ENCODE peak calls at places on chromosomes 5 and 9, in seven cellular contexts. R, H, L, Z, Y, N and M are unnamed samples. For H3K4me1, the result is how much of the 10 kb centered on the place peaks cover.

GRCh38 chr9:130188860-130189481 is 16.8 kb downstream of the NCS1 start:
- DNase-seq in Y (no peak), R (no peak), Z (no peak), N (no peak), H (no peak), L (no peak), M (no peak)

GRCh38 chr5:31273631-31274378 is 80.3 kb downstream of the CDH6 start:
- DNase-seq in L (no peak), Z (no peak), R (no peak), H (no peak), Y (no peak), N (peak), M (no peak)

GRCh38 chr9:111728143-111728542 is 66.6 kb downstream of the SHOC1 start:
- DNase-seq in N (no peak), H (no peak), Y (no peak), Z (no peak), L (no peak), R (no peak), M (no peak)

GRCh38 chr5:179803651-179804598 is 2.7 kb downstream of the MGAT4B start:
- DNase-seq in H (no peak), R (no peak), L (no peak), N (peak), Z (no peak), Y (peak), M (peak)

GRCh38 chr9:99144966-99145365 is 40.1 kb downstream of the TGFBR1 start:
- DNase-seq in R (no peak), H (no peak), Z (no peak), L (no peak), N (no peak), Y (no peak), M (no peak)

GRCh38 chr9:95508968-95509850 is 7.6 kb downstream of the PTCH1 start:
- DNase-seq in H (peak), L (peak), R (peak), N (peak), Z (peak), Y (peak), M (peak)

GRCh38 chr5:37975531-37975930 is 135.7 kb upstream of the GDNF start:
- DNase-seq in H (no peak), Y (no peak), N (no peak), L (no peak), Z (no peak), R (no peak), M (no peak)

GRCh38 chr9:133759146-133759900 is 21.2 kb upstream of the SARDH start:
- DNase-seq in Z (peak), H (no peak), N (no peak), R (no peak), Y (no peak), L (no peak), M (peak)

GRCh38 chr9:36878986-36879982 is 154.8 kb downstream of the PAX5 start:
- DNase-seq in N (no peak), Z (no peak), Y (no peak), R (no peak), H (no peak), L (no peak), M (no peak)

GRCh38 chr5:148011407-148012124 is 52.2 kb upstream of the SPINK5 start:
- DNase-seq in Y (peak), R (no peak), Z (no peak), L (no peak), H (no peak), N (no peak), M (no peak)

GRCh38 chr9:116643691-116644090 is 43.4 kb upstream of the TRIM32 start:
- DNase-seq in Y (peak), L (no peak), H (no peak), R (no peak), Z (no peak), N (no peak), M (no peak)

GRCh38 chr5:154309361-154309725 is 118.8 kb downstream of the GALNT10 start:
- DNase-seq in N (no peak), Z (no peak), L (no peak), Y (peak), R (peak), H (no peak), M (no peak)

GRCh38 chr5:37111426-37112382 is 137.5 kb downstream of the CPLANE1 start:
- DNase-seq in R (no peak), Y (no peak), L (no peak), N (peak), Z (no peak), H (no peak), M (no peak)

GRCh38 chr9:80842976-80843506 is 846.3 kb downstream of the TLE1 start:
- DNase-seq in N (no peak), H (no peak), L (no peak), Y (no peak), Z (no peak), R (no peak), M (no peak)

GRCh38 chr5:12460493-12461261 is 556.4 kb upstream of the CTNND2 start:
- DNase-seq in N (no peak), R (no peak), Z (no peak), Y (peak), L (no peak), H (no peak), M (no peak)

GRCh38 chr5:16564468-16564867 is 52.3 kb downstream of the RETREG1 start:
- DNase-seq in Z (no peak), L (no peak), N (no peak), R (no peak), Y (no peak), H (no peak), M (no peak)

GRCh38 chr5:4859489-4860211 is 280.5 kb upstream of the ADAMTS16 start:
- DNase-seq in L (no peak), R (no peak), H (no peak), Z (no peak), N (no peak), Y (no peak), M (no peak)

GRCh38 chr5:145856285-145856818 is 16.5 kb downstream of the GRXCR2 start:
- DNase-seq in R (no peak), H (peak), Z (peak), L (no peak), Y (peak), N (no peak), M (peak)

GRCh38 chr9:1726993-1727759 is 288.0 kb upstream of the SMARCA2 start:
- DNase-seq in R (no peak), L (no peak), Y (peak), N (peak), Z (no peak), H (no peak), M (no peak)

GRCh38 chr9:36843964-36844363 is 190.1 kb downstream of the PAX5 start:
- DNase-seq in Y (no peak), R (no peak), Z (no peak), H (no peak), N (no peak), L (no peak), M (no peak)

GRCh38 chr9:119451426-119451825 is 82.2 kb upstream of the BRINP1 start:
- DNase-seq in L (no peak), N (no peak), H (no peak), R (no peak), Y (no peak), Z (no peak), M (no peak)

GRCh38 chr9:13088734-13089427 is 190.6 kb downstream of the MPDZ start:
- DNase-seq in N (peak), Z (no peak), R (peak), H (no peak), Y (peak), L (no peak), M (peak)

GRCh38 chr9:4833781-4834560 is 41.2 kb downstream of the RCL1 start:
- DNase-seq in R (no peak), Z (no peak), L (no peak), N (no peak), H (peak), Y (peak), M (no peak)

GRCh38 chr5:154317916-154318315 is 127.4 kb downstream of the GALNT10 start:
- DNase-seq in Y (no peak), R (no peak), H (no peak), Z (no peak), L (no peak), N (no peak), M (no peak)

GRCh38 chr5:41763096-41763495 is 107.1 kb downstream of the OXCT1 start:
- DNase-seq in N (no peak), H (no peak), Z (no peak), L (no peak), Y (peak), R (no peak), M (no peak)

GRCh38 chr5:95029569-95030366 is 255.1 kb downstream of the MCTP1 start:
- DNase-seq in Y (no peak), L (no peak), N (no peak), H (no peak), R (no peak), Z (no peak), M (no peak)

GRCh38 chr9:111074395-111074794 is 36.1 kb upstream of the LPAR1 start:
- DNase-seq in L (no peak), Z (no peak), Y (no peak), N (no peak), H (no peak), R (no peak), M (no peak)

GRCh38 chr5:88692979-88693932 is 189.7 kb downstream of the MEF2C start:
- DNase-seq in Z (no peak), Y (no peak), L (no peak), H (no peak), R (no peak), N (no peak), M (no peak)

GRCh38 chr5:104385901-104386300 is 823.3 kb upstream of the NUDT12 start:
- DNase-seq in N (no peak), R (peak), Z (no peak), Y (no peak), L (no peak), H (no peak), M (no peak)

GRCh38 chr9:93124793-93125192 is 9.3 kb downstream of the NINJ1 start:
- DNase-seq in Z (no peak), Y (no peak), L (no peak), N (no peak), H (peak), R (no peak), M (peak)

GRCh38 chr5:16597946-16598694 is 18.7 kb downstream of the RETREG1 start:
- DNase-seq in L (no peak), Y (no peak), N (no peak), Z (no peak), R (no peak), H (no peak), M (no peak)

GRCh38 chr5:123098767-123099513 is 9.9 kb downstream of the PRDM6 start:
- DNase-seq in Y (no peak), Z (no peak), R (peak), L (no peak), N (no peak), H (no peak), M (no peak)

GRCh38 chr9:75876999-75877647 is 13.3 kb upstream of the PCSK5 start:
- DNase-seq in L (no peak), Y (no peak), H (no peak), Z (no peak), N (no peak), R (no peak), M (no peak)

GRCh38 chr5:59956130-59956773 is 62.7 kb upstream of the PDE4D start:
- DNase-seq in N (no peak), H (no peak), Z (no peak), R (no peak), L (no peak), Y (no peak), M (no peak)

GRCh38 chr9:33816327-33817252 is at the start of gene UBE2R2:
- DNase-seq in Z (peak), H (peak), L (peak), N (peak), Y (peak), R (peak), M (peak)

GRCh38 chr9:33815781-33816180 is 1.2 kb upstream of the UBE2R2 start:
- DNase-seq in R (no peak), Z (no peak), N (no peak), L (no peak), Y (no peak), H (no peak), M (no peak)

GRCh38 chr9:33818832-33819500 is 2.0 kb downstream of the UBE2R2 start:
- DNase-seq in H (no peak), Y (peak), R (no peak), Z (no peak), L (no peak), N (peak), M (no peak)

GRCh38 chr9:33818167-33818831 is 1.3 kb downstream of the UBE2R2 start:
- DNase-seq in L (no peak), Y (no peak), R (peak), H (peak), Z (peak), N (peak), M (peak)

GRCh38 chr9:33817327-33818166 is 587 bp downstream of the UBE2R2 start:
- DNase-seq in H (peak), R (peak), L (peak), Z (peak), N (peak), Y (peak), M (peak)
- H3K4me1 ChIP-seq in H (half or more), R (half or more), L (under half), Z (under half), N (under half), Y (under half), M (under half)

DNA sequence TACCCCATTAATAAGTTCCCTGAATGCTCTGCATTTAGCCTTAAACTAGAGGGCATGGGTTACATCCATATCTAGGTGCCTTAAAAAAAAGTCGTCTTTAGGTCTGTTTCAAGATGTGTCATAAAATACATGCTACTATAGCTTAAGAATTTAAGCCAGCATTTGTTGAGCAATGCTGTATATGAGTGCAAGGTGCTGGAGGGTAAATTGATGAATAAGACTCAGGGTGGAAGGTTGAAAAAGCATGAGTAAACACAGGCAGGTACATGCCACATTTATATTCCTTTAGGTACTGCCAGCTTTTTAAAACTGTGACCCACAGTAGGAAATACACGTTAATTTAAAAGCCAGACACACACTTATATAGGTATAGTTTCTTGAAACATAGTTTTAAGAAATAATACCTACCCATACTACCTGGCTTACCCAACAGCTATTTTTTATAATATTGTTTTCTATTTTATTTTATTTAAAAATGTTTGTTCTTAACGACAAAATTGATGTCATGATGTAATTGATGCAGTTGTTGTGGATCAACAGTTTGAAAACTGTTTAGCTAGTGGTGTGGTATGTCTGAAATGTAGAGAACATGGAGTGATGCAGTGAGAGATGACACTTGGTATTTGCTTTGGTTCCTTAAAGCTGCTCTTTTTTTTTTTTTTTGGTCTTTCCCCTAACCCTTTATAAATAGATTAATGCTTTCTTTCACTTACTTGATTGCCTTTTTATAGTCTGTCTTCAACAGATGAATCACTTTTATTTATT is 3.9 kb downstream of the HMGCR start:
- DNase-seq in H (no peak), Z (no peak), R (no peak), N (no peak), Y (peak), L (no peak), M (no peak)
- H3K4me3 ChIP-seq in H (no peak), Z (no peak), R (no peak), N (no peak), Y (no peak), L (no peak), M (no peak)

GRCh38 chr5:157540124-157540523 is 35.5 kb downstream of the ADAM19 start:
- DNase-seq in R (no peak), Z (no peak), L (no peak), N (peak), H (no peak), Y (no peak), M (no peak)

GRCh38 chr5:157538311-157538710 is 37.3 kb downstream of the ADAM19 start:
- DNase-seq in Y (no peak), R (no peak), N (no peak), L (no peak), H (no peak), Z (no peak), M (no peak)

GRCh38 chr5:157540707-157541451 is 34.7 kb downstream of the ADAM19 start:
- DNase-seq in R (no peak), H (no peak), L (no peak), N (peak), Z (peak), Y (peak), M (no peak)

GRCh38 chr5:157541452-157542118 is 34.0 kb downstream of the ADAM19 start:
- DNase-seq in Z (no peak), L (no peak), H (no peak), Y (peak), R (no peak), N (peak), M (no peak)

GRCh38 chr5:157539623-157540022 is 36.0 kb downstream of the ADAM19 start:
- DNase-seq in N (no peak), Z (no peak), H (no peak), Y (no peak), R (no peak), L (no peak), M (no peak)
- H3K4me1 ChIP-seq in N (half or more), Z (under half), H (under half), Y (under half), R (under half), L (half or more), M (under half)

DNA sequence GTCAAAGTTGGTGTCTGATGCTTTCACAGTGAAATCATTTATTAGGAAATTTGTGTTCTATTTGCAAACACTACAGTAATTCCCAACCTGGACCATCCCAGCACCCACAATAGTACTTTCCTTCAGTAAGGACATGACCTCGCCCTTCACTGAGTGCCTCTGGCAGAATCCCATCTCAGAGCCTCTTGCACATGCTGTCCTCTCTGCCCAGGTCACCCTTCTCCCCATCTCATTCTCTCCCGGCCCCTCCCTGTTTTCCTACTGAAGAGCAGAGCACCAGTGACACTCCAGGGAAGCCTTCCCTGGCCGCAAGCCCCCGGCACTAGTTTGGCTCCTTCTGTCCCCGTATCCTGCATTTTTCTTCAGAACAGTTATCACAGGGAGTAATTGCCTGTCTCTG is 220.4 kb downstream of the MAPKAP1 start:
- DNase-seq in R (no peak), L (no peak), N (no peak), Y (peak), Z (no peak), H (no peak), M (peak)
- H3K4me3 ChIP-seq in R (no peak), L (no peak), N (no peak), Y (no peak), Z (no peak), H (no peak), M (no peak)

DNA sequence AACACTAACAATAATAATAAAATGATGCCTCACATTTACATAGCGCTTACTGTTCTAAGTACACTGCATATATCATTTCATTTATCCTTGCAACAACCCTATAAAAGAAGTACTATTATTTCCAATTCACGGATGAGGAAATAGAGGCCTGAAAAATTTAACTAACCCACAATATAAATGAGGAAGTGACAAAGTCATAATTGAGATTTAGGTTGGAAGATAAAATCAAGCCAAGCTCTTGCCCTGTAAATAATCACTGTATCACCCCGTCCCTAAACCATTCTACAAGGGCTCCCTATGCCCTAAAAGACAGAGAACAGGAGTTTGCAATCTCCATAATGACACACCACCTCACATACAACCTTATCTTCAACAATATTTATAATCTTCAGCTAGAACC is 49.6 kb downstream of the STRBP start:
- DNase-seq in Z (no peak), R (no peak), Y (no peak), H (no peak), L (no peak), N (no peak), M (no peak)
- H3K4me1 ChIP-seq in Z (under half), R (under half), Y (under half), H (under half), L (under half), N (under half), M (under half)

DNA sequence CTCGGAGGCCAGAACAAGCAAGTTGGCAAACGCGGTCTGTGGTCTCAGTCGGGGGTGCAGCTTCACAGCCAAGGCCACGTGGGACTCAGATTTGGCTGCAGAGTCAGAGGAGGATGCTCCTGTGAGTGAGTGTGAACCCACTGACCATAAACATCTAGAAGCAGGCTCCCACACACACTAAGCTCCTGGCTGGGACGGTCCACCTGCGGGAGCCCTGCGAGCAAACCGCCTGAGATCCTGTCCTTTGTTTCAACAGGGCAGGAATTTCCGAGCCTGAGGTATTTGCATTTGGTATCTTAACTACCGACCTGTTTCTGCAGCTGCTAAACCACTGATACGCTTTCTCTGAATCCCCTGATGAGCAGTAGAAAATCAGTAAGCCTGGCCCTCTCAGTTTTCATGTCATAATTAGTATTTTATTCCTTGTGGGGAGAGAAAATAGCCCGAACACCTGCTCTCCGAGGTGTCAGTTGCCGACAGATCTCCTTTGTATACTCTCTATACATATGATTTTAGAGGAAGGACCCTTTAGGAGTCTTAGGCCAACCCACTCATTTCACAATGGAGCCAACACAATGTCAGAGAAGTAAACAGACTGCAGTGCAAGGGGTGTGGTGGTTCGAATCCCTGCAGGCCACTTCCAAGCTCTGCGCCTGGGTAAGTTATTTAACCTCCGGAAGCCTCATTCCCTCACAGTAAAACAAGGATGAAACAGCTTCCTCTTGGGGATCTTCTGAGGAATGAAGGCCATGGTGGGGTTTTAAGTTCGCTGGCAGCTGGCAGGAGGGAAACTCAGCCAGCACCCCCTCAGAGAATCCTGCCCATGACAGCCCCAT is 41.0 kb upstream of the PWWP2A start:
- DNase-seq in N (no peak), Y (no peak), L (no peak), H (no peak), R (no peak), Z (peak), M (no peak)
- H3K4me3 ChIP-seq in N (no peak), Y (no peak), L (no peak), H (no peak), R (no peak), Z (no peak), M (no peak)

GRCh38 chr9:137690939-137691647 is 72.3 kb downstream of the EHMT1 start:
- DNase-seq in H (no peak), N (no peak), Y (no peak), Z (no peak), L (no peak), R (no peak), M (no peak)
- H3K4me1 ChIP-seq in H (under half), N (under half), Y (under half), Z (under half), L (under half), R (under half), M (under half)

GRCh38 chr9:101030022-101030391 is 1.5 kb downstream of the PLPPR1 start:
- DNase-seq in Z (no peak), L (no peak), N (no peak), H (no peak), R (no peak), Y (no peak), M (no peak)
- H3K4me3 ChIP-seq in Z (no peak), L (no peak), N (no peak), H (no peak), R (no peak), Y (no peak), M (peak)